ENCODE peak calls at places on chromosomes 2 and 18, in eight cellular contexts. H, Y, J, R, E, T, W and F are unnamed samples.

GRCh38 chr2:239241431-239241830 is 159.4 kb downstream of the HDAC4 start:
- DNase-seq in Y (no peak), R (no peak), H (no peak), T (no peak), E (no peak), J (no peak), W (no peak), F (no peak)

GRCh38 chr2:89833780-89834117 is 1142.3 kb downstream of the RPIA start:
- DNase-seq in J (peak; percentile 15), W (no peak), R (no peak), E (no peak), Y (no peak), T (no peak), H (no peak), F (no peak)

GRCh38 chr2:166351319-166351718 is 24.4 kb downstream of the SCN9A start:
- DNase-seq in E (no peak), H (no peak), R (peak; percentile 54), T (no peak), J (peak; percentile 75), Y (no peak), W (no peak), F (peak; percentile 44)

GRCh38 chr2:120357768-120358167 is 11.8 kb downstream of the INHBB start:
- DNase-seq in W (no peak), H (no peak), T (no peak), Y (no peak), J (no peak), R (no peak), E (no peak), F (no peak)

GRCh38 chr18:45727068-45727467 is 3.1 kb downstream of the SLC14A1 start:
- DNase-seq in H (no peak), T (no peak), W (no peak), Y (no peak), E (no peak), R (no peak), J (no peak), F (no peak)

GRCh38 chr2:108936868-108937265 is 52.2 kb downstream of the EDAR start:
- DNase-seq in R (no peak), W (no peak), Y (no peak), J (no peak), T (no peak), H (no peak), E (no peak), F (no peak)

GRCh38 chr18:21369146-21369545 is 127.1 kb downstream of the GREB1L start:
- DNase-seq in J (no peak), Y (no peak), W (no peak), T (no peak), E (no peak), R (no peak), H (no peak), F (no peak)

GRCh38 chr2:41896186-41896846 is 151.5 kb upstream of the PKDCC start:
- DNase-seq in J (no peak), Y (no peak), E (no peak), R (no peak), W (no peak), T (no peak), H (peak; percentile 61), F (no peak)

GRCh38 chr2:112644155-112644932 is 1.4 kb upstream of the SLC20A1 start:
- DNase-seq in E (peak; percentile 53), W (no peak), T (no peak), R (no peak), H (no peak), Y (peak; percentile 33), J (no peak), F (no peak)

GRCh38 chr18:36693931-36694661 is 134.7 kb downstream of the TPGS2 start:
- DNase-seq in E (no peak), H (no peak), R (no peak), W (no peak), J (peak; percentile 34), T (no peak), Y (no peak), F (peak; percentile 33)

GRCh38 chr2:64730551-64731305 is 77.0 kb upstream of the SERTAD2 start:
- DNase-seq in Y (no peak), W (peak; percentile 64), J (peak; percentile 70), R (no peak), E (peak; percentile 67), H (peak; percentile 60), T (no peak), F (peak; percentile 74)

GRCh38 chr18:3554811-3555427 is 104.9 kb downstream of the TGIF1 start:
- DNase-seq in R (no peak), H (no peak), W (no peak), Y (no peak), E (no peak), J (no peak), T (no peak), F (no peak)

GRCh38 chr2:210224660-210225460 is at the start of gene ACADL:
- DNase-seq in Y (peak; percentile 83), T (no peak), R (no peak), J (no peak), W (peak; percentile 89), E (peak; percentile 83), H (no peak), F (peak; percentile 12)

GRCh38 chr2:145066151-145066661 is 546.3 kb upstream of the ZEB2 start:
- DNase-seq in Y (no peak), H (no peak), T (no peak), J (peak; percentile 50), E (no peak), W (no peak), R (no peak), F (no peak)

GRCh38 chr2:234556848-234557573 is 60.1 kb upstream of the ARL4C start:
- DNase-seq in E (no peak), R (no peak), J (no peak), Y (no peak), W (no peak), H (no peak), T (no peak), F (peak; percentile 52)

GRCh38 chr2:33526132-33526531 is 49.7 kb downstream of the RASGRP3 start:
- DNase-seq in W (no peak), J (peak; percentile 74), H (no peak), T (no peak), R (no peak), Y (no peak), E (no peak), F (peak; percentile 46)

GRCh38 chr2:165803123-165803760 is 9.2 kb upstream of the GALNT3 start:
- DNase-seq in H (no peak), R (no peak), J (peak; percentile 61), E (no peak), Y (no peak), T (no peak), W (no peak), F (peak; percentile 61)

GRCh38 chr2:241036397-241036963 is 38.1 kb downstream of the SNED1 start:
- DNase-seq in Y (peak; percentile 91), E (peak; percentile 53), T (no peak), J (no peak), R (no peak), H (peak; percentile 78), W (no peak), F (peak; percentile 20)

GRCh38 chr2:241035818-241036396 is 37.5 kb downstream of the SNED1 start:
- DNase-seq in H (peak; percentile 65), Y (peak; percentile 90), R (no peak), W (peak; percentile 44), E (no peak), J (no peak), T (no peak), F (no peak)

GRCh38 chr2:241033994-241034393 is 35.6 kb downstream of the SNED1 start:
- DNase-seq in Y (peak; percentile 52), H (no peak), T (no peak), E (no peak), W (no peak), R (no peak), J (no peak), F (no peak)

GRCh38 chr2:241034490-241035141 is 36.2 kb downstream of the SNED1 start:
- DNase-seq in E (no peak), W (no peak), Y (peak; percentile 50), J (no peak), T (no peak), R (no peak), H (no peak), F (no peak)

GRCh38 chr2:241035142-241035817 is 36.9 kb downstream of the SNED1 start:
- DNase-seq in E (no peak), H (peak; percentile 70), W (no peak), R (no peak), J (no peak), Y (peak; percentile 97), T (no peak), F (no peak)
- H3K4me3 ChIP-seq in E (no peak overlapping the region), H (no peak overlapping the region), W (no peak overlapping the region), R (no peak overlapping the region), J (no peak overlapping the region), Y (no peak overlapping the region), T (no peak overlapping the region), F (no peak overlapping the region)

DNA sequence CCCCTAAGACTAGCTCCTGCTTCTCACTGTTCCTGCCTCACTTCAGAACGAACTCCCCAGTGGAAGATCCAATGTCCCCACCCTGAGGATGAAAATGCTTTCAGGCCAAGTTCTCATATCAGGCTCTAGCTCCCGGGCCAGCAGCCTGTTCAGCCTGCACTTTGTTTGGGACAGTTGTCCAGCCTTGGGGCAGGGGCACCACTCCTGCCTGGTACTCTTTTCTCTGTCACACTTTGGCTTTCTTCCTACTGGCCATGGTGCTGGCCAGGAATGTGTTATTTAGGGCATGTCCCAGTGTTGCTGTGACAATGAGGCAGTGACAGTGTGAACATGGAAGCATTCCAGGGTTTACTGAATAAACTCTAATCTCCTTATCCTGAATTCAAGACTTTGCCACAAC is 154.1 kb downstream of the GALNT14 start:
- DNase-seq in H (no peak), R (no peak), J (no peak), Y (no peak), E (peak; percentile 21), W (no peak), T (no peak), F (no peak)
- H3K4me3 ChIP-seq in H (no peak overlapping the region), R (no peak overlapping the region), J (no peak overlapping the region), Y (no peak overlapping the region), E (no peak overlapping the region), W (no peak overlapping the region), T (no peak overlapping the region), F (no peak overlapping the region)

DNA sequence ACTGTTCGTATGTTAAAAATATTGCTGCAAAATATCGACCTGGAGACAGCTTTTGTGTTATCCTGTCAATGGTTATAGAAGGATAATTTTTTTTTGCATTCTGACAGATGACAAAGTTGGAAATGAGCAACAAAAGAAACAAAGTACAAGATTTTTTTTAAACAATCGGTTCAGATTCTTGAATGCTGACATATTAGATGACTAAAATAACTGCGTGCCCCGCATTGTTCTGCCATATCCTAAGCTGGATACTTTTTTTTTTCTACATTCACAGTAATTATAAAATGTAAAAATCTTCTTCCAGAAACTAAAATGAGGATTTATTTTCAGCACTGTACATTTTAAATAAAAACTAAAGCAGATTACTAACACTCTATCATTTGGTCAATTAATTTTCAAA is 67.1 kb downstream of the ABCG8 start:
- DNase-seq in H (no peak), J (peak; percentile 14), W (no peak), Y (no peak), E (no peak), R (no peak), T (no peak), F (peak; percentile 44)
- H3K4me3 ChIP-seq in H (no peak overlapping the region), J (no peak overlapping the region), W (no peak overlapping the region), Y (no peak overlapping the region), E (no peak overlapping the region), R (no peak overlapping the region), T (no peak overlapping the region), F (no peak overlapping the region)

DNA sequence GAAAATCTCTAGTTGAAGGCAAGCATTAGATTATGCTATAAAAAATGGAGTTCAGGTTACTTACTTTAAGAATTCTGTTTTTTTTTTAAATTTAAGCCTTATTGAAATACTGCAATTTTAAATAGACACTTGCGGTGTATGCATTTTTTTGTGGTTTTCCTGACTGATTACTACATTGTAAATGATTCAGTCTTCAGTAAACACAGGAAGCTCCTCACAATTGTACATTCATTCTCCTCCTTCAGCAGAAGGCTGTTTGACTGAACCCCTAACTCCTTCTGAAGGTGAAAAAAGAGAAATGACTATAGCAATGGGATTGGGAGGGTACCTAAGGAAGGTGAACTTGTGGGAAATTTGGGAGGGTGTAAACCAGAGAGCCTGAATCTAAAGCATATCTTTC is 136.1 kb downstream of the GCA start:
- DNase-seq in R (no peak), T (no peak), E (no peak), Y (no peak), W (no peak), J (peak; percentile 52), H (no peak), F (peak; percentile 45)
- H3K4me3 ChIP-seq in R (no peak overlapping the region), T (no peak overlapping the region), E (no peak overlapping the region), Y (no peak overlapping the region), W (no peak overlapping the region), J (no peak overlapping the region), H (no peak overlapping the region), F (no peak overlapping the region)